ENCODE peak calls at places on chromosomes 11 and 22, in ten cellular contexts. I is MCF 10A, C is cardiac muscle cell, O is AG09309, B is heart left ventricle, A is left ventricle myocardium inferior, W is endothelial cell of umbilical vein, T is colonic mucosa, J is spleen, R is testis. N is an unnamed sample.

GRCh38 chr11:27512238-27512637 is 5.7 kb upstream of the LIN7C start:
- DNase-seq in J (no peak), I (no peak), A (no peak), O (no peak), T (no peak), W (no peak), C (no peak), R (no peak), B (no peak), N (no peak)

GRCh38 chr11:102733232-102733875 is 8.6 kb upstream of the MMP8 start:
- DNase-seq in B (peak; percentile 47), W (peak; percentile 64), A (peak; percentile 19), O (no peak), I (peak; percentile 82), J (peak; percentile 84), R (peak; percentile 76), C (peak; percentile 50), T (peak; percentile 82), N (peak; percentile 45)

GRCh38 chr11:58493676-58494075 is 14.2 kb downstream of the OR5B21 start:
- DNase-seq in A (no peak), T (no peak), C (no peak), O (no peak), I (no peak), J (no peak), B (no peak), W (no peak), R (no peak), N (no peak)

GRCh38 chr11:11843233-11843632 is 1.5 kb downstream of the USP47 start:
- DNase-seq in T (no peak), B (no peak), A (no peak), R (no peak), C (peak; percentile 68), O (peak; percentile 61), I (peak; percentile 74), W (peak; percentile 77), J (no peak), N (peak; percentile 56)

GRCh38 chr22:45552580-45553332 is 50.1 kb downstream of the FBLN1 start:
- DNase-seq in A (peak; percentile 77), I (peak; percentile 42), W (no peak), T (peak; percentile 41), O (peak; percentile 86), R (peak; percentile 62), J (no peak), B (peak; percentile 88), C (peak; percentile 98), N (no peak)

GRCh38 chr11:97454988-97455387 is 1065.2 kb downstream of the JRKL start:
- DNase-seq in O (no peak), T (no peak), B (no peak), I (peak; percentile 18), R (no peak), C (peak; percentile 84), J (no peak), W (peak; percentile 16), A (no peak), N (peak; percentile 27)

GRCh38 chr22:47547881-47548630 is 785.6 kb downstream of the TBC1D22A start:
- DNase-seq in W (no peak), B (no peak), T (no peak), A (no peak), R (no peak), C (no peak), O (no peak), I (no peak), J (no peak), N (no peak)

GRCh38 chr11:4626207-4627105 is 10.8 kb upstream of the OR51D1 start:
- DNase-seq in R (peak; percentile 95), C (peak; percentile 85), B (peak; percentile 34), I (peak; percentile 88), A (no peak), T (peak; percentile 83), W (peak; percentile 37), J (no peak), O (no peak), N (peak; percentile 95)

GRCh38 chr22:29308148-29308790 is 1.8 kb downstream of the GAS2L1 start:
- DNase-seq in C (no peak), T (no peak), B (peak; percentile 52), W (no peak), R (no peak), I (peak; percentile 33), O (no peak), J (no peak), A (no peak), N (no peak)

GRCh38 chr22:49936018-49936972 is 17.9 kb downstream of the CRELD2 start:
- DNase-seq in W (peak; percentile 97), R (peak; percentile 94), I (peak; percentile 96), J (peak; percentile 99), B (peak; percentile 97), A (peak; percentile 93), T (peak; percentile 91), O (no peak), C (peak; percentile 92), N (no peak)

GRCh38 chr22:35838849-35839646 is 121.4 kb downstream of the APOL5 start:
- DNase-seq in O (peak; percentile 61), C (peak; percentile 74), A (no peak), T (peak; percentile 64), J (no peak), R (peak; percentile 59), I (peak; percentile 81), W (peak; percentile 52), B (no peak), N (no peak)

GRCh38 chr22:49586244-49586748 is 241.4 kb downstream of the BRD1 start:
- DNase-seq in O (no peak), R (no peak), J (peak; percentile 65), A (no peak), B (no peak), W (peak; percentile 2), C (no peak), I (no peak), T (no peak), N (peak; percentile 2)

GRCh38 chr11:87290304-87290922 is 252.7 kb downstream of the TMEM135 start:
- DNase-seq in T (no peak), B (no peak), O (peak; percentile 25), J (no peak), R (no peak), C (peak; percentile 79), A (no peak), W (peak; percentile 75), I (peak; percentile 70), N (peak; percentile 42)

GRCh38 chr11:12981879-12982531 is 27.1 kb upstream of the RASSF10 start:
- DNase-seq in C (peak; percentile 21), W (no peak), T (no peak), J (no peak), B (no peak), R (no peak), A (no peak), O (no peak), I (peak; percentile 27), N (no peak)

GRCh38 chr11:65303542-65303941 is 11.1 kb upstream of the CDC42EP2 start:
- DNase-seq in I (no peak), A (no peak), R (no peak), C (no peak), O (no peak), B (no peak), W (no peak), T (no peak), J (no peak), N (no peak)

GRCh38 chr11:118791961-118792578 is 1.1 kb upstream of the DDX6 start:
- DNase-seq in B (peak; percentile 43), T (peak; percentile 53), R (peak; percentile 64), J (no peak), A (no peak), O (no peak), W (no peak), C (peak; percentile 16), I (no peak), N (no peak)

GRCh38 chr11:73195191-73196007 is 22.7 kb upstream of the P2RY2 start:
- DNase-seq in I (peak; percentile 89), J (no peak), A (no peak), B (no peak), O (no peak), T (peak; percentile 75), W (no peak), R (no peak), C (no peak), N (no peak)

GRCh38 chr11:86914836-86915519 is 40.2 kb downstream of the FZD4 start:
- DNase-seq in R (no peak), J (no peak), I (no peak), T (no peak), W (no peak), C (no peak), O (no peak), A (no peak), B (no peak), N (no peak)

GRCh38 chr11:66113132-66113856 is 43.2 kb downstream of the PACS1 start:
- DNase-seq in C (peak; percentile 68), I (peak; percentile 83), R (no peak), W (peak; percentile 67), B (no peak), O (no peak), T (no peak), A (no peak), J (no peak), N (peak; percentile 67)

GRCh38 chr11:62676698-62677097 is 2.2 kb downstream of the UBXN1 start:
- DNase-seq in T (no peak), C (no peak), R (no peak), O (no peak), J (no peak), B (no peak), W (no peak), A (no peak), I (no peak), N (no peak)
- TF ChIP-seq CTCF in T (no peak), C (no peak), R (no peak), O (no peak), J (no peak), B (no peak), W (no peak), A (no peak), I (no peak), N (no peak)

GRCh38 chr11:135033545-135033944 is 621.5 kb upstream of the B3GAT1 start:
- DNase-seq in J (no peak), C (peak; percentile 1), O (no peak), B (no peak), T (no peak), I (peak; percentile 20), W (no peak), R (peak; percentile 56), A (no peak), N (peak; percentile 27)
- TF ChIP-seq CTCF in J (no peak), C (no peak), O (no peak), B (peak; percentile 37), T (no peak), I (no peak), W (no peak), R (no peak), A (peak; percentile 58), N (peak; percentile 84)

DNA sequence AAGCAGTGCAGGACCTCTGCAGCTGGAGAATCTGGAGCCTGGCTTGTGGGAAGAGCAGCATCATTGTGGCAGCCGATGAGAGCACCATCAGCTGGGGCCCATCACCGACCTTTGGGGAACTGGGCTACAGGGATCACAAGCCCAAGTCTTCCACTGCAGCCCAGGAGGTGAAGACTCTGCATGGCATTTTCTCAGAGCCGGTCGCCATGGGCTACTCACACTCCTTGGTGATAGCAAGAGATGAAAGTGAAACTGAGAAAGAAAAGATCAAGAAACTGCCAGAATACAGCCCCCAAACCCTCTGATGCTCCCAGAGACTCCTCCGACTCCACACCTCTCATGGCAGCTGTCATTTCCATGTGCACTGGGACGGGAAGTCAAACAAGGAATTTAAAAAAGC is 35.6 kb downstream of the ASRGL1 start:
- DNase-seq in J (no peak), C (no peak), T (no peak), W (no peak), I (no peak), A (no peak), O (no peak), R (no peak), B (no peak), N (no peak)
- TF ChIP-seq CTCF in J (no peak), C (no peak), T (no peak), W (no peak), I (no peak), A (no peak), O (no peak), R (no peak), B (no peak), N (no peak)

GRCh38 chr11:67644042-67644441 is 4.5 kb upstream of the TBX10 start:
- DNase-seq in A (no peak), J (no peak), W (no peak), R (no peak), C (peak; percentile 27), I (peak; percentile 50), T (no peak), B (no peak), O (no peak), N (no peak)
- TF ChIP-seq CTCF in A (peak; percentile 19), J (no peak), W (no peak), R (no peak), C (peak; percentile 24), I (peak; percentile 25), T (no peak), B (no peak), O (no peak), N (peak; percentile 29)

N was measured in LNCaP clone FGC.